ENCODE peak calls at places on chromosomes 16 and 17, in four cellular contexts. O is K562, B is SK-N-SH, S is GM12878. P is an unnamed sample.

GRCh38 chr17:956905-957304 is 22.7 kb downstream of the NXN start:
- DNase-seq in O (peak; percentile 12), B (peak; percentile 64), S (no peak), P (no peak)

GRCh38 chr16:67393111-67393789 is at the start of gene TPPP3:
- DNase-seq in O (peak; percentile 97), B (peak; percentile 98), S (no peak), P (peak; percentile 76)

GRCh38 chr16:78504391-78504945 is 405.0 kb downstream of the WWOX start:
- DNase-seq in O (no peak), B (no peak), S (no peak), P (no peak)

GRCh38 chr17:50110591-50111349 is 15.6 kb downstream of the PDK2 start:
- DNase-seq in B (peak; percentile 69), O (no peak), S (no peak), P (no peak)

GRCh38 chr17:50266384-50267073 is 7.7 kb upstream of the TMEM92 start:
- DNase-seq in S (no peak), O (no peak), B (peak; percentile 82), P (peak; percentile 88)

GRCh38 chr17:82574041-82574440 is 54.5 kb downstream of the FOXK2 start:
- DNase-seq in S (no peak), O (no peak), B (no peak), P (no peak)

GRCh38 chr16:65534121-65534528 is 412.3 kb upstream of the CDH11 start:
- DNase-seq in O (no peak), S (no peak), B (no peak), P (peak; percentile 43)

GRCh38 chr17:76527430-76528111 is 9.9 kb downstream of the CYGB start:
- DNase-seq in O (peak; percentile 44), B (peak; percentile 71), S (no peak), P (peak; percentile 80)

GRCh38 chr16:15639061-15639568 is 3.8 kb downstream of the MARF1 start:
- DNase-seq in S (peak; percentile 77), B (no peak), O (no peak), P (no peak)

GRCh38 chr17:49078248-49078647 is 54.3 kb upstream of the B4GALNT2 start:
- DNase-seq in S (no peak), B (no peak), O (no peak), P (no peak)

GRCh38 chr17:28481081-28481571 is 7.7 kb downstream of the SLC13A2 start:
- DNase-seq in B (no peak), S (no peak), O (no peak), P (no peak)

GRCh38 chr17:15240617-15241016 is 24.5 kb downstream of the PMP22 start:
- DNase-seq in O (no peak), S (no peak), B (no peak), P (peak; percentile 37)

GRCh38 chr17:67999291-67999911 is 3.1 kb upstream of the C17orf58 start:
- DNase-seq in O (no peak), B (no peak), S (no peak), P (peak; percentile 52)

GRCh38 chr17:78063489-78063888 is 65.1 kb downstream of the TMC6 start:
- DNase-seq in S (no peak), O (no peak), B (no peak), P (no peak)

GRCh38 chr17:78069695-78070094 is 58.9 kb downstream of the TMC6 start:
- DNase-seq in B (no peak), S (no peak), O (no peak), P (no peak)

DNA sequence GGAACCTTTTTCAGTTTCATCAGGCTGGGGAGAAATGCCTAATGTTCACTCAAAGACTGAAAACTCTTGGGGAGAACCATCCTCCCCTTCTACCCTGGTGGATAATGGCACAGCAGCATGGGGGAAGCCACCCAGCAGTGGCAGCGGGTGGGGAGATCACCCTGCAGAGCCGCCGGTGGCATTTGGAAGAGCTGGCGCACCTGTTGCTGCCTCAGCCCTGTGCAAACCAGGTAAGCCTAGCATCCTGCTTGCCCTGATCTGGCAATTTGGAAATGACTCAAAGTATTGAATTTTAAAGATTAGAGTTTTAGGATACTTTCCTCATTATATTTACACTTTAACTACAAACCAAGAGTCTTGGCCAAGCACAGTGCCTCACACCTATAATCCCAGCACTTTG is 63.8 kb downstream of the TMC6 start:
- DNase-seq in S (no peak), O (no peak), B (no peak), P (no peak)
- TF ChIP-seq MXI1 in S (no peak), O (no peak), B (no peak), P (no peak)

GRCh38 chr16:75250809-75251279 is 580 bp downstream of the BCAR1 start:
- DNase-seq in S (no peak), B (peak; percentile 89), O (peak; percentile 78), P (no peak)
- TF ChIP-seq RCOR1 in S (no peak), B (no peak), O (no peak), P (no peak)

DNA sequence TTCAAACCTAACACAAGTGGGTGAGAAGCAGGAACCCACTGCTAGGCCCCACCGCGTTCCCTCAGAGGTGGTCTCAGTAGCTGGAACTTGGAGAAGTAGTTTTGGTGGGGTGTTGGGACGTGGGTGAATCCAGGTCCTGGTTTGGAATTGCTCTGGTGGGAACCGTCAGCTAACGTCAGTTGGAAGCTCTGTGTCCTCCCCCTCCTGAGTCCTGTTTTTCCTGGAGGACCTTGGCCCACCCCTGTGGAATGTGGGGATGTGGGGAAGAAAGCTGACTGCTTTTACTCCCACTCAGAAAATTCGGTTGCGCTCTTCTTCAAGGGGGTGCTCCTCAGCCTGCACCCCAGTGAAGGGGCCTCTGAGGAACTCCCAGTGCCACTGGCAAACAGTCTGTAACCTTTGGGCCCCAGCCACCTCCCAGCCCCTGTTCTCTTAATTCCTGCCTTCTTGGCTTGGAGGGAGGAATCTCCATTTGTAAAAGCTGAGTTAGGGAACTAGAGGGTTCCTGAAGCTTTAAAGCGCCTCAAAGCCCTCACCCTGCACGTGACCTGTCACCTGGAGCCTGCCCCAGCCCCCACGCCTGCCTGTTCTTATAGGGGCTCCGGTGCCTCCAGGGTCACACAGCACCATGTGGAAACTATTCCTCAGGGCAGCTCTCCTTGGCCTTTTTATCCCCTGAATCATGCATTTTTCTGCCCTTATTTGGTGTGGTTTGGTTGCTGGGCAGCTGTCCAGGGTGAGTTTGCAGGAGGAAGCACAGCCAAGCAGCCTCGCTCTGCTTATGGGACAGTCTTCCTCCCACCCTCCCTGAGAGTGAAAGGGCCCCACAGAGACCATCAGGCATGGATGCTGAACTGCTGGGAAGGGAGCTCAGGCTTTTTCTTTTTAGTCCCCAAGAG is 16.2 kb upstream of the NAGLU start:
- DNase-seq in B (no peak), S (no peak), O (no peak), P (peak; percentile 99)
- TF ChIP-seq MXI1 in B (no peak), S (no peak), O (no peak), P (no peak)

GRCh38 chr16:5231246-5231759 is 133.7 kb upstream of the EEF2KMT start:
- DNase-seq in S (no peak), O (no peak), B (no peak), P (no peak)
- TF ChIP-seq RCOR1 in S (no peak), O (no peak), B (no peak), P (no peak)

GRCh38 chr17:6930754-6931153 is 65.1 kb upstream of the ALOX12 start:
- DNase-seq in O (no peak), S (no peak), B (no peak), P (no peak)

GRCh38 chr17:6938637-6939036 is 57.2 kb upstream of the ALOX12 start:
- DNase-seq in S (peak; percentile 8), B (no peak), O (no peak), P (no peak)

GRCh38 chr17:6940186-6940649 is 55.6 kb upstream of the ALOX12 start:
- DNase-seq in B (peak; percentile 8), O (peak; percentile 47), S (no peak), P (no peak)

GRCh38 chr17:6941989-6942388 is 53.9 kb upstream of the ALOX12 start:
- DNase-seq in B (no peak), O (no peak), S (no peak), P (no peak)

DNA sequence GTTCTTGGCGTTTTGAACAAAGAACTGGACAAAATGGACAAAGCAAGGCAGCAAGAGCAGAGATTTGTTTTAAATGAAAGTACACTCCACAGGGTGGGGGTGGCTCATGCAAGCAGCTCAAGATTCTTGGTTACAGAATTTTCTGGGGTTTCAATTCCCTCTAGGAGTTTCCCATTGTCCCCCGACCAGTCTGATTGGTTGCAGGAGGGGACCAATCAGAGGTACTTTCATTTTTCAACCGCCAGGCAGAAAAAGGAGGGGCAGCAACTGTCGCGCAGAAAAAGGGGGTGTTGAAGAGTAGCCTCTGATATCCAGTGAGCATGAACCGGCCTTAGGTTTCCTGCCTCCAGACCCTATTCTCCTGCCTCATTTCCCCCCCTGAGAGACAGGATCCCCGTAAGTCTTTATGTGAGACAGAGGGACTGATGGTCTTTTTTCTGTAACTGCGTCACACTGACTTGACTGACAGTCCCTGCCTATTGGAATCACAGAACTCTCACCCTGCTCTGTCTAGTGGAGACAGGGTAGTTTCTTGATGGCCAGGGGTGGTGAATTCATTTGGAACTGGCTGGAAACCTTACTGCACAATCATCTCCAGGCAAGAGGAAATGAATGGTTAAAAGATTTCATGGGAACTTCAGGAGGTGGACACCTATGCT is 59.4 kb upstream of the ALOX12 start:
- DNase-seq in B (peak; percentile 33), S (no peak), O (no peak), P (peak; percentile 6)
- TF ChIP-seq MXI1 in B (no peak), S (no peak), O (no peak), P (no peak)

P was measured in IMR-90.